ENCODE peak calls at places on chromosomes 13 and 19, in six cellular contexts. One of them, this sample, is unnamed.

GRCh38 chr19:12749938-12750521 is 1.6 kb upstream of the BEST2 start:
- DNase-seq in breast epithelium: no peak
- DNase-seq in uterus: no peak
- DNase-seq in Peyer's patch: no peak
- DNase-seq in H54: no peak
- DNase-seq in heart left ventricle: no peak
- DNase-seq in this sample: no peak

GRCh38 chr19:38213911-38214625 is 10.0 kb downstream of the DPF1 start:
- DNase-seq in breast epithelium: no peak
- DNase-seq in uterus: no peak
- DNase-seq in Peyer's patch: no peak
- DNase-seq in H54: peak
- DNase-seq in heart left ventricle: no peak
- DNase-seq in this sample: no peak

GRCh38 chr19:51359294-51359693 is 6.9 kb downstream of the ETFB start:
- DNase-seq in breast epithelium: no peak
- DNase-seq in uterus: no peak
- DNase-seq in Peyer's patch: no peak
- DNase-seq in H54: no peak
- DNase-seq in heart left ventricle: no peak
- DNase-seq in this sample: no peak

GRCh38 chr19:6564393-6564792 is 26.6 kb downstream of the CD70 start:
- DNase-seq in breast epithelium: no peak
- DNase-seq in uterus: no peak
- DNase-seq in Peyer's patch: no peak
- DNase-seq in H54: no peak
- DNase-seq in heart left ventricle: no peak
- DNase-seq in this sample: no peak

GRCh38 chr19:7349961-7350711 is 1.4 kb downstream of the ARHGEF18 start:
- DNase-seq in breast epithelium: no peak
- DNase-seq in uterus: no peak
- DNase-seq in Peyer's patch: peak
- DNase-seq in H54: no peak
- DNase-seq in heart left ventricle: no peak
- DNase-seq in this sample: no peak

GRCh38 chr13:21812192-21812626 is 141.3 kb downstream of the FGF9 start:
- DNase-seq in breast epithelium: peak
- DNase-seq in uterus: no peak
- DNase-seq in Peyer's patch: no peak
- DNase-seq in H54: no peak
- DNase-seq in heart left ventricle: no peak
- DNase-seq in this sample: no peak

GRCh38 chr13:106520205-106521004 is 15.1 kb downstream of the EFNB2 start:
- DNase-seq in breast epithelium: no peak
- DNase-seq in uterus: no peak
- DNase-seq in Peyer's patch: no peak
- DNase-seq in H54: no peak
- DNase-seq in heart left ventricle: no peak
- DNase-seq in this sample: no peak

GRCh38 chr13:21458457-21458815 is 667 bp downstream of the ZDHHC20 start:
- DNase-seq in breast epithelium: peak
- DNase-seq in uterus: peak
- DNase-seq in Peyer's patch: peak
- DNase-seq in H54: peak
- DNase-seq in heart left ventricle: peak
- DNase-seq in this sample: peak

GRCh38 chr19:50224986-50225747 is 21.7 kb downstream of the MYH14 start:
- DNase-seq in breast epithelium: no peak
- DNase-seq in uterus: no peak
- DNase-seq in Peyer's patch: no peak
- DNase-seq in H54: no peak
- DNase-seq in heart left ventricle: peak
- DNase-seq in this sample: no peak

GRCh38 chr13:94967183-94968039 is 255.1 kb upstream of the SOX21 start:
- DNase-seq in breast epithelium: no peak
- DNase-seq in uterus: no peak
- DNase-seq in Peyer's patch: no peak
- DNase-seq in H54: peak
- DNase-seq in heart left ventricle: no peak
- DNase-seq in this sample: peak

GRCh38 chr13:106466691-106467405 is 68.6 kb downstream of the EFNB2 start:
- DNase-seq in breast epithelium: no peak
- DNase-seq in uterus: no peak
- DNase-seq in Peyer's patch: no peak
- DNase-seq in H54: no peak
- DNase-seq in heart left ventricle: no peak
- DNase-seq in this sample: no peak

GRCh38 chr13:92573467-92574057 is 653.0 kb upstream of the GPC6 start:
- DNase-seq in breast epithelium: no peak
- DNase-seq in uterus: no peak
- DNase-seq in Peyer's patch: no peak
- DNase-seq in H54: peak
- DNase-seq in heart left ventricle: no peak
- DNase-seq in this sample: peak

GRCh38 chr13:47226516-47226915 is 329.7 kb upstream of the HTR2A start:
- DNase-seq in breast epithelium: no peak
- DNase-seq in uterus: no peak
- DNase-seq in Peyer's patch: no peak
- DNase-seq in H54: no peak
- DNase-seq in heart left ventricle: no peak
- DNase-seq in this sample: no peak

GRCh38 chr13:67574320-67575233 is 344.4 kb upstream of the PCDH9 start:
- DNase-seq in breast epithelium: no peak
- DNase-seq in uterus: no peak
- DNase-seq in Peyer's patch: no peak
- DNase-seq in H54: no peak
- DNase-seq in heart left ventricle: no peak
- DNase-seq in this sample: no peak

GRCh38 chr19:47813995-47814328 is 7.8 kb upstream of the CRX start:
- DNase-seq in breast epithelium: no peak
- DNase-seq in uterus: no peak
- DNase-seq in Peyer's patch: no peak
- DNase-seq in H54: no peak
- DNase-seq in heart left ventricle: no peak
- DNase-seq in this sample: no peak

GRCh38 chr13:60351326-60351725 is 45.7 kb upstream of the TDRD3 start:
- DNase-seq in breast epithelium: no peak
- DNase-seq in uterus: no peak
- DNase-seq in Peyer's patch: no peak
- DNase-seq in H54: no peak
- DNase-seq in heart left ventricle: no peak
- DNase-seq in this sample: no peak

GRCh38 chr13:66212511-66212910 is 1017.6 kb downstream of the PCDH9 start:
- DNase-seq in breast epithelium: no peak
- DNase-seq in uterus: no peak
- DNase-seq in Peyer's patch: no peak
- DNase-seq in H54: no peak
- DNase-seq in heart left ventricle: no peak
- DNase-seq in this sample: no peak

DNA sequence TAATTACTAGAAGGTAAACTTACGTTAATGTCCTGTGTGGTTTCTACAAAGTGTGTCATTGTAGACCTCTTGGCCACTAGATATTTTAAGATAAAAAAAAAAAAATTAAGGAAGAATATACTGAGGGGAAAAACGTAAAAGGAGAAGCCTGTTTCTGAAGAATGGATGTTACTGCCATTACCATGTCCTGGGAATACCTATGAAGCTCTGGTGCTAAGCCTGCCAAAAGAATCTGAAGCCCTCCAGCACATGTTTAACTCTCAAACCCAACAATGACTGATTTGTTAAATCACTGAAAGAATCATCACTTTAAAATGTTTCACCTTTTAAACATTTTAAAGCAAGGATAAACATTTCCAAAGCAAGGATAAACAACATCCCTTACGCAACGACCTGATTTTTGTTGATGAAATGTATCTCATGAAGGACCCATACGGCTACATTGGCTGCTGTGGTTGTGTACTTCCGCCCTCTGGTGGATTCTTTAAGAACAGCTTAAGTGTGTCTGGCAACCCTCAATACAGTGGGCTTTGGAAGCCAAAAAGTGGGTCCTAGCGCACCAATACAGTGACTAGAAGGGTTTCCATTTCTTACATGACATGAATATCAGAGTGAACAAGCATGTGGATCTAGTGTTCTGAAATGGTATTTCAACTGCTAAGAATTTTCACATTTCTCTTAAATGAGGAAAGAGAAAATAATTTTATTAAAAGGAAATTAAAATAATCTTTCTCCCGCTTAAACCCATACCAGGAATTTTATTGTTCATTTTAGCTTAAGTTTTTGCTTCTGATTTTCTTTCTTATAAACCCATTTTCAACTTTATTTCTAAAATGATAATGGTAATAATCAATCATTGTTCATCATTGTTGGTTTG is 74.5 kb upstream of the RAP2A start:
- DNase-seq in breast epithelium: peak
- DNase-seq in uterus: peak
- DNase-seq in Peyer's patch: no peak
- DNase-seq in H54: peak
- DNase-seq in heart left ventricle: no peak
- DNase-seq in this sample: peak
- TF ChIP-seq POLR2A in breast epithelium: no peak
- TF ChIP-seq POLR2A in uterus: no peak
- TF ChIP-seq POLR2A in Peyer's patch: no peak
- TF ChIP-seq POLR2A in H54: no peak
- TF ChIP-seq POLR2A in heart left ventricle: no peak
- TF ChIP-seq POLR2A in this sample: no peak

DNA sequence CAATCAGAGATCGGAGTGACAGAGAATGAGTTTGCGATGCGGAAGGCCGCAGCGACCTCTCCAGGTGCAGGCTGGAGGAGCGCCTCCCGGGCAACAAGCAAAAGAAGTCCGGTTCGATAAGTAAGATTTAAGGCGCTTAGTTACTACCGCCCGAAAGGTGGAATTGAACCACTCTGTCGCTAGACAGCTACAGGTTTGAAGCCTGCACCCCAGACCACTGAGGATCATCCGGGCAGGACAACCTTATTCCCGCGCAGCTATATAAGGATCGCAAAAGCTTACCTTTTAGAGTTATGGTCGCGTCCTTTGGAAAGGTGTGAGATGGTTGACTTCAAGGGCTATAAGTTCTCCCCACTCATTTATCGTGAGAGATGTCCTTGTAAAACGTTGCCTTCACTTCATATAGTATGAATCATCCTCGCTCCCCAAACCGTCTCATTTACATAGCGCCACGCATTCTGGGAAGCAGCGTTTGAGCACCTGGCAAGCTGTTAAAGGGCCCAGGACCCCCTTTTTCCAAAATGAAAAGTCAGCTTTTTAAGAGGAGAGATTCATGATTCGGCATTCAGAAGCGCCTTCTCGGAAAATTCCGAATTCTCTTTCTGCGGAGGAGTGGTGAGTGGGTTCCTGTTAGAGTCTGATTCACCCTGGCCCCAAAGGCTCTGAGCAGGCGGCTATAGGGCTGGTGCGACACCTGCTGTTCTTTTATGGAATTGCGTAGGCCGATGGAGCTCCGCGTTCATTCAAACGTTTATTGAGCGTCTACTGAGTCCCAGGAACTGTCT is 10.8 kb downstream of the FOSB start:
- DNase-seq in breast epithelium: peak
- DNase-seq in uterus: peak
- DNase-seq in Peyer's patch: peak
- DNase-seq in H54: no peak
- DNase-seq in heart left ventricle: peak
- DNase-seq in this sample: peak
- TF ChIP-seq POLR2A in breast epithelium: no peak
- TF ChIP-seq POLR2A in uterus: no peak
- TF ChIP-seq POLR2A in Peyer's patch: peak
- TF ChIP-seq POLR2A in H54: no peak
- TF ChIP-seq POLR2A in heart left ventricle: peak
- TF ChIP-seq POLR2A in this sample: peak

GRCh38 chr13:33285420-33286124 is at the start of gene STARD13:
- DNase-seq in breast epithelium: peak
- DNase-seq in uterus: peak
- DNase-seq in Peyer's patch: peak
- DNase-seq in H54: peak
- DNase-seq in heart left ventricle: peak
- DNase-seq in this sample: peak
- TF ChIP-seq POLR2A in breast epithelium: peak
- TF ChIP-seq POLR2A in uterus: peak
- TF ChIP-seq POLR2A in Peyer's patch: peak
- TF ChIP-seq POLR2A in H54: peak
- TF ChIP-seq POLR2A in heart left ventricle: peak
- TF ChIP-seq POLR2A in this sample: no peak

DNA sequence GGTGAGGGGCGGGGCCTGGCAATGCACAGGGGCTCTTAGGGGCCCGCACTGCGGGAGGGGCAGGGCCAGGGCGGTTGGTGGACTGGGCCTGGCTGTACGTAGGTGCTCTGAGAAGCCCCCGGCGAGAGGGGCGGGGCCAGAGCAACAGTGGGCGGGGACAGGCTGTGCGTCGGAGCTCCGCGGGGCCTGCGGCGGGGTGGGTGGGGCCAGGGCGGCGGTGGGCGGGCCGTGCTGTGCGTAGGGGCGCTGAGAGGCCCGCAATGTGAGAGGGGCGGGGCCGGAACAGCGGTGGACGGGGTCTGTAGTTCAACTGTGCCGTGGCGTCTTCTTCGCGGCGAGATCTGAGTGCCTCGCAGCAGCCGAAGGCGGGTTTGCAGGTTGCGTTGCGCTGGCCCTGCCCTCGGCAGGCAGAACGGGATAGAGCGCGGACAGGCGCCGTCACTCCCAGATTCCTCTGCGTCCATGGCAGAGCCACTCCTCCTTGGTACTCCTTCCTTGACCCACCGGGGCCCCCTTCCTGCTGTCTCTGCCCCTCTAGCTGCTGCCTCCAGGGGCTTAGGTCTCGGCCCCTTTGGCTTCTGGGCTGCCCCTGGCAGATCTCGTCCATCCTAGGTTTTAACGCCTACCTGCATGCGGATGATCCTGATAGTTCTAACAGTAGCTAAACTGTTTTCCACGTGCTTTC is 33.2 kb downstream of the CCNE1 start:
- DNase-seq in breast epithelium: peak
- DNase-seq in uterus: peak
- DNase-seq in Peyer's patch: peak
- DNase-seq in H54: peak
- DNase-seq in heart left ventricle: peak
- DNase-seq in this sample: peak
- TF ChIP-seq POLR2A in breast epithelium: no peak
- TF ChIP-seq POLR2A in uterus: no peak
- TF ChIP-seq POLR2A in Peyer's patch: peak
- TF ChIP-seq POLR2A in H54: peak
- TF ChIP-seq POLR2A in heart left ventricle: peak
- TF ChIP-seq POLR2A in this sample: no peak

DNA sequence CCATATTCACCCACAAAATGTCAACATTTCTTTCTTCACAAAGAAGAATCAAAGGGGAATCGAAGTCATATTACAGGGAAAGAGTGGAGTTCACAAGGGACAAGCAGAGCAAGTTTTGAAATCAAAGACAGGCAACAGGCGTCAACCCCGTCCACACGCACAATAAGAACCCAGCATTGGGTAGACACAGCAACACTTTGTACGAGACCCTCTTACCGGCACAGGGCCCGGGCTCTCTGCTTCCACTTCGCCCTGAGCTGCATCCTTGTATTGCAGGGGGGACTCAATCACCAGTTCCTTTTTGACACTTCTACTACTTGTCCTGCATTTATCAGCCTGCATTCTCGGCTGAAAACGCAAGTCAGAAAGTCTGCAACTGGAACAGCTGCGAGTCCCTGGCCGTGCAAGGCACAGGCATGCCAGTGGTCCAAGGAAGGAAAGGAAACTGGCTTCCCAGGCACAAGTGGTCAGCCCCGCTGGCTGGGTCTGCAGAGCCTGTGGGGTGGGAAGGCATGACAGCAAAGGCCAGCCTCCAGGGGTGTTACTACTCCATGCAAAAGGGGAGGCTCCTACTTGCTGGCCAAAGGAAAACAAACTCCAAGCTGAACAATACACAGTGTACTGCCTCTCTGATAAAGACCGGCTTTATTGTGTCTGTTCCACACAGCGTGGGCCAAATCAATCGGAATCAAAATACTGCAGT is at the start of gene DOCK9:
- DNase-seq in breast epithelium: no peak
- DNase-seq in uterus: peak
- DNase-seq in Peyer's patch: no peak
- DNase-seq in H54: peak
- DNase-seq in heart left ventricle: peak
- DNase-seq in this sample: no peak
- TF ChIP-seq POLR2A in breast epithelium: no peak
- TF ChIP-seq POLR2A in uterus: peak
- TF ChIP-seq POLR2A in Peyer's patch: no peak
- TF ChIP-seq POLR2A in H54: no peak
- TF ChIP-seq POLR2A in heart left ventricle: peak
- TF ChIP-seq POLR2A in this sample: no peak